ENCODE peak calls at places on chromosomes 5 and 9, in nine cellular contexts. B is spleen, S is uterus, U is left lung, O is heart right ventricle, Y is coronary artery, E is AG04449, X is progenitor cell of endocrine pancreas, T is cardiac fibroblast. P is an unnamed sample.

GRCh38 chr5:151115272-151115905 is 34.6 kb upstream of the TNIP1 start:
- DNase-seq in X (peak; percentile 69), S (peak; percentile 77), U (peak; percentile 74), O (peak; percentile 81), E (no peak), T (peak; percentile 70), B (peak; percentile 93), Y (peak; percentile 83), P (peak; percentile 67)

GRCh38 chr5:170752257-170753215 is 31.0 kb upstream of the GABRP start:
- DNase-seq in U (no peak), X (no peak), O (peak; percentile 23), T (no peak), Y (no peak), S (no peak), B (no peak), E (no peak), P (no peak)

GRCh38 chr9:76912631-76913275 is 6.8 kb upstream of the PRUNE2 start:
- DNase-seq in U (no peak), T (peak; percentile 79), E (no peak), S (no peak), O (no peak), X (no peak), Y (no peak), B (no peak), P (peak; percentile 66)

GRCh38 chr9:20623021-20623747 is 885 bp upstream of the MLLT3 start:
- DNase-seq in X (peak; percentile 11), O (peak; percentile 36), Y (no peak), B (peak; percentile 87), E (no peak), U (peak; percentile 36), S (peak; percentile 28), T (no peak), P (no peak)

GRCh38 chr5:171306785-171307591 is 2.1 kb upstream of the TLX3 start:
- DNase-seq in O (no peak), Y (peak; percentile 43), U (no peak), X (no peak), B (no peak), S (no peak), E (no peak), T (no peak), P (no peak)

GRCh38 chr5:145445027-145445426 is 390.1 kb downstream of the PRELID2 start:
- DNase-seq in X (no peak), E (no peak), T (no peak), U (no peak), S (no peak), Y (no peak), B (no peak), O (no peak), P (no peak)

GRCh38 chr5:149883550-149883949 is 61.0 kb downstream of the PDE6A start:
- DNase-seq in S (no peak), T (no peak), Y (no peak), E (no peak), X (no peak), O (no peak), U (no peak), B (no peak), P (no peak)

GRCh38 chr9:73916016-73916673 is 581.0 kb upstream of the RORB start:
- DNase-seq in E (no peak), Y (no peak), B (no peak), S (no peak), O (no peak), T (no peak), X (no peak), U (no peak), P (peak; percentile 18)

GRCh38 chr9:7174884-7175283 is 417.1 kb downstream of the KDM4C start:
- DNase-seq in U (no peak), Y (no peak), O (no peak), X (no peak), B (no peak), S (no peak), E (no peak), T (no peak), P (no peak)

GRCh38 chr5:171415115-171415730 is 4.2 kb upstream of the FGF18 start:
- DNase-seq in Y (no peak), T (peak; percentile 36), U (no peak), E (no peak), O (no peak), X (no peak), S (no peak), B (no peak), P (peak; percentile 88)

GRCh38 chr5:78060421-78060820 is 234.1 kb downstream of the AP3B1 start:
- DNase-seq in S (no peak), Y (no peak), U (no peak), X (no peak), O (no peak), T (peak; percentile 81), E (peak; percentile 23), B (no peak), P (peak; percentile 45)

GRCh38 chr5:136809382-136809781 is 444.0 kb upstream of the TRPC7 start:
- DNase-seq in Y (no peak), B (no peak), S (no peak), X (no peak), U (no peak), T (no peak), O (no peak), E (no peak), P (peak; percentile 20)

GRCh38 chr5:76490970-76491369 is 87.9 kb downstream of the IQGAP2 start:
- DNase-seq in B (no peak), X (no peak), Y (no peak), E (no peak), S (no peak), O (no peak), U (no peak), T (no peak), P (no peak)

GRCh38 chr5:147906326-147907095 is at the start of gene C5orf46:
- DNase-seq in Y (no peak), O (no peak), B (no peak), X (no peak), T (peak; percentile 89), E (no peak), U (no peak), S (no peak), P (peak; percentile 73)

GRCh38 chr5:132176987-132177386 is 50.7 kb downstream of the P4HA2 start:
- DNase-seq in Y (no peak), S (no peak), U (no peak), B (no peak), O (no peak), X (no peak), T (peak; percentile 34), E (no peak), P (peak; percentile 22)

GRCh38 chr9:86405926-86406325 is 51.7 kb upstream of the TUT7 start:
- DNase-seq in T (peak; percentile 95), S (peak; percentile 55), X (no peak), E (peak; percentile 55), U (no peak), Y (no peak), O (no peak), B (no peak), P (peak; percentile 88)

GRCh38 chr5:464446-464842 is 21.5 kb downstream of the EXOC3 start:
- DNase-seq in U (no peak), S (peak; percentile 13), T (no peak), B (peak; percentile 76), Y (peak; percentile 52), X (no peak), E (no peak), O (no peak), P (no peak)

GRCh38 chr9:107749787-107750444 is 260.3 kb upstream of the KLF4 start:
- DNase-seq in X (no peak), T (peak; percentile 94), B (peak; percentile 88), U (peak; percentile 86), E (peak; percentile 52), O (peak; percentile 81), Y (peak; percentile 96), S (peak; percentile 94), P (peak; percentile 98)

GRCh38 chr5:177554474-177555111 is at the start of gene FAM193B:
- DNase-seq in B (peak; percentile 98), O (peak; percentile 95), U (peak; percentile 94), S (peak; percentile 93), E (no peak), X (peak; percentile 93), Y (peak; percentile 97), T (peak; percentile 92), P (peak; percentile 87)
- TF ChIP-seq CTCF in B (no peak), O (no peak), U (no peak), S (peak; percentile 24), E (peak; percentile 22), X (peak; percentile 45), Y (no peak), T (peak; percentile 29), P (peak; percentile 33)

DNA sequence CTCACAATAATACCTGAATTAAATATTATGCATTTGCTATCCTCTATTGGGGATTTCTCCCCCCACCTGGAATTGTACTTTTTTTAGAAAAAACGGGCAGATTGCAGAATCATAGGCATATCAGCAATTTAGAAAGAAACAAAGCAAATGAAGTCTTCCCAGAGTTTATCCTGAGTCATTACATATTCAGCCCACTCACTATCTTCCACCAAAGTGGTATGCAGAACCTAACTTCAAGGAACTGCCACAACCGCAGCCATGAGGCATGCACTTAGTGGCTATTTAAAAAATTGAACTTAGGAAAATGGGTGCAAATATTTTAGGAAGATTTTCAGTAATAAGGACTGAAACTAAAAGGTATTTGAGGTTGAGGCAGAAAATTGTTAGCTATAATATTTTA is 48.6 kb downstream of the UBAP1 start:
- DNase-seq in E (peak; percentile 21), Y (no peak), T (peak; percentile 58), S (no peak), U (no peak), B (no peak), X (no peak), O (no peak), P (peak; percentile 49)
- TF ChIP-seq CTCF in E (no peak), Y (no peak), T (no peak), S (no peak), U (no peak), B (no peak), X (no peak), O (no peak), P (no peak)

GRCh38 chr9:93154293-93154903 is 20.3 kb upstream of the NINJ1 start:
- DNase-seq in X (peak; percentile 55), S (no peak), U (no peak), O (no peak), Y (no peak), E (no peak), T (peak; percentile 18), B (peak; percentile 74), P (no peak)
- TF ChIP-seq CTCF in X (peak; percentile 70), S (peak; percentile 25), U (peak; percentile 17), O (peak; percentile 26), Y (no peak), E (peak; percentile 51), T (peak; percentile 65), B (peak; percentile 57), P (peak; percentile 52)

GRCh38 chr5:179347581-179347980 is 2.3 kb upstream of the ADAMTS2 start:
- DNase-seq in Y (no peak), S (no peak), T (no peak), U (no peak), X (no peak), E (no peak), O (no peak), B (peak; percentile 38), P (no peak)
- TF ChIP-seq CTCF in Y (no peak), S (no peak), T (no peak), U (no peak), X (no peak), E (no peak), O (no peak), B (no peak), P (no peak)

GRCh38 chr5:135534609-135535419 is 950 bp downstream of the NEUROG1 start:
- DNase-seq in Y (no peak), S (no peak), X (no peak), U (no peak), E (no peak), T (no peak), O (no peak), B (no peak), P (no peak)
- TF ChIP-seq CTCF in Y (no peak), S (no peak), X (peak; percentile 28), U (no peak), E (no peak), T (no peak), O (no peak), B (no peak), P (no peak)